ENCODE peak calls at places on chromosome 7, in ten cellular contexts. G is prostate gland, E is astrocyte, B is neural progenitor cell, Z is HCT116, T is uterus, Q is HL-60, A is dorsolateral prefrontal cortex, J is tibial nerve, H is suprapubic skin. V is an unnamed sample. For H3K27me3, the result is how much of the 10 kb centered on the place peaks cover.

GRCh38 chr7:158649279-158649678 is 55.3 kb downstream of the NCAPG2 start:
- DNase-seq in E (peak), T (no peak), B (no peak), Z (no peak), H (no peak), G (no peak), J (peak), A (no peak), Q (no peak), V (peak)

GRCh38 chr7:69395072-69395714 is 203.1 kb upstream of the AUTS2 start:
- DNase-seq in G (no peak), Z (no peak), H (no peak), Q (no peak), E (peak), J (peak), T (peak), B (no peak), A (no peak), V (peak)

GRCh38 chr7:133783276-133783675 is 343.9 kb upstream of the LRGUK start:
- DNase-seq in E (no peak), G (no peak), J (no peak), Z (no peak), H (no peak), Q (no peak), T (no peak), B (no peak), A (no peak), V (no peak)

GRCh38 chr7:22351878-22352277 is 5.1 kb downstream of the RAPGEF5 start:
- DNase-seq in E (no peak), H (no peak), A (no peak), Z (no peak), Q (no peak), J (no peak), G (no peak), B (no peak), T (no peak), V (no peak)

GRCh38 chr7:84801396-84801795 is 385.5 kb downstream of the SEMA3D start:
- DNase-seq in B (no peak), H (no peak), Q (no peak), G (no peak), Z (no peak), J (no peak), A (no peak), E (no peak), T (no peak), V (no peak)

GRCh38 chr7:91348686-91349085 is 84.5 kb downstream of the FZD1 start:
- DNase-seq in Q (no peak), A (no peak), Z (no peak), E (peak), T (no peak), H (no peak), G (no peak), B (no peak), J (no peak), V (no peak)

GRCh38 chr7:51366930-51367613 is 50.5 kb upstream of the COBL start:
- DNase-seq in B (peak), Q (peak), G (peak), T (no peak), Z (no peak), A (peak), J (no peak), E (peak), H (no peak), V (no peak)

GRCh38 chr7:32033006-32033405 is 37.2 kb downstream of the PDE1C start:
- DNase-seq in T (no peak), E (peak), G (no peak), A (no peak), Q (no peak), J (no peak), Z (no peak), B (no peak), H (no peak), V (no peak)

GRCh38 chr7:139767561-139767982 is 10.2 kb downstream of the HIPK2 start:
- DNase-seq in H (no peak), E (no peak), A (no peak), G (no peak), T (no peak), Q (peak), J (no peak), B (no peak), Z (no peak), V (no peak)

GRCh38 chr7:101171442-101171837 is 6.1 kb upstream of the VGF start:
- DNase-seq in A (no peak), G (no peak), B (peak), Z (no peak), E (no peak), Q (no peak), H (no peak), J (no peak), T (no peak), V (no peak)

GRCh38 chr7:102044984-102045673 is 227.7 kb downstream of the CUX1 start:
- DNase-seq in J (peak), G (no peak), H (no peak), A (peak), E (peak), T (peak), Z (peak), B (peak), Q (peak), V (peak)

GRCh38 chr7:219581-220150 is 27.3 kb downstream of the FAM20C start:
- DNase-seq in H (no peak), J (no peak), T (no peak), A (peak), B (no peak), Z (no peak), G (no peak), E (no peak), Q (no peak), V (no peak)

GRCh38 chr7:24917510-24918239 is 62.3 kb downstream of the OSBPL3 start:
- DNase-seq in Z (no peak), G (no peak), B (no peak), T (no peak), H (no peak), E (peak), A (no peak), Q (no peak), J (no peak), V (peak)

GRCh38 chr7:55108818-55109217 is 90.0 kb downstream of the EGFR start:
- DNase-seq in A (no peak), E (no peak), H (no peak), Z (no peak), J (no peak), G (no peak), T (no peak), B (no peak), Q (no peak), V (no peak)

GRCh38 chr7:36287371-36288241 is 102.1 kb upstream of the ANLN start:
- DNase-seq in Q (no peak), J (no peak), Z (no peak), E (no peak), B (no peak), T (no peak), H (no peak), G (peak), A (no peak), V (no peak)

GRCh38 chr7:22728416-22729029 is 1.5 kb downstream of the IL6 start:
- DNase-seq in G (no peak), B (peak), Q (peak), A (no peak), Z (peak), E (peak), H (no peak), J (no peak), T (no peak), V (no peak)

GRCh38 chr7:158829342-158830210 is at the start of gene ESYT2:
- DNase-seq in J (peak), Z (peak), H (peak), B (peak), G (peak), A (peak), Q (peak), E (peak), T (peak), V (peak)

GRCh38 chr7:22617166-22617565 is 109.8 kb upstream of the IL6 start:
- DNase-seq in H (no peak), A (no peak), G (no peak), J (no peak), E (no peak), Q (no peak), B (no peak), Z (no peak), T (no peak), V (no peak)

GRCh38 chr7:95808396-95808795 is 36.0 kb downstream of the DYNC1I1 start:
- DNase-seq in Z (no peak), J (no peak), E (no peak), H (no peak), T (no peak), B (no peak), Q (no peak), A (no peak), G (no peak), V (no peak)

GRCh38 chr7:14751461-14751860 is 151.1 kb downstream of the DGKB start:
- DNase-seq in Q (peak), J (no peak), T (no peak), A (no peak), B (no peak), Z (no peak), E (no peak), H (no peak), G (no peak), V (no peak)

GRCh38 chr7:45592230-45592991 is 18.2 kb downstream of the ADCY1 start:
- DNase-seq in A (no peak), T (no peak), B (peak), H (peak), Q (no peak), E (no peak), G (no peak), J (no peak), Z (no peak), V (no peak)

GRCh38 chr7:6606866-6607583 is 8.4 kb upstream of the ZNF853 start:
- DNase-seq in Z (no peak), E (no peak), B (no peak), Q (no peak), A (no peak), T (no peak), J (no peak), H (no peak), G (no peak), V (no peak)

GRCh38 chr7:78578701-78579100 is 780.1 kb downstream of the PHTF2 start:
- DNase-seq in B (peak), J (no peak), Q (no peak), E (no peak), Z (no peak), H (no peak), G (no peak), A (no peak), T (no peak), V (no peak)

GRCh38 chr7:47581821-47582747 is at the start of gene TNS3:
- DNase-seq in Z (no peak), H (no peak), B (peak), T (peak), A (no peak), G (no peak), J (no peak), Q (no peak), E (no peak), V (no peak)

GRCh38 chr7:70735313-70735712 is 396.6 kb upstream of the GALNT17 start:
- DNase-seq in Q (no peak), Z (no peak), T (no peak), H (no peak), B (peak), G (no peak), J (no peak), E (no peak), A (no peak), V (no peak)

GRCh38 chr7:92809397-92810241 is 26.8 kb downstream of the CDK6 start:
- DNase-seq in G (peak), T (peak), Q (peak), A (peak), B (peak), E (peak), J (peak), Z (peak), H (no peak), V (peak)

GRCh38 chr7:91836065-91836368 is 44.5 kb downstream of the MTERF1 start:
- DNase-seq in A (no peak), J (no peak), Z (no peak), G (no peak), T (no peak), Q (no peak), H (no peak), E (peak), B (no peak), V (no peak)

GRCh38 chr7:98250789-98251188 is 1.2 kb downstream of the TECPR1 start:
- DNase-seq in Q (peak), B (no peak), T (no peak), Z (no peak), E (no peak), A (no peak), J (no peak), G (no peak), H (no peak), V (no peak)
- TF ChIP-seq CTCF in Q (no peak), B (no peak), T (no peak), Z (no peak), E (no peak), A (no peak), J (no peak), G (no peak), H (no peak), V (no peak)

GRCh38 chr7:130483036-130483435 is 8.8 kb upstream of the MEST start:
- DNase-seq in E (no peak), Q (no peak), G (no peak), A (no peak), T (no peak), H (no peak), J (no peak), B (no peak), Z (no peak), V (no peak)

GRCh38 chr7:130486114-130486962 is 5.5 kb upstream of the MEST start:
- DNase-seq in Q (peak), A (no peak), G (peak), H (no peak), T (no peak), Z (peak), E (no peak), J (no peak), B (peak), V (no peak)

GRCh38 chr7:130480001-130480400 is 11.9 kb upstream of the MEST start:
- DNase-seq in J (no peak), G (no peak), Q (no peak), T (no peak), H (no peak), Z (no peak), E (no peak), A (no peak), B (no peak), V (no peak)

GRCh38 chr7:130485734-130486113 is 6.2 kb upstream of the MEST start:
- DNase-seq in B (no peak), Z (no peak), T (no peak), H (no peak), G (no peak), E (no peak), Q (no peak), A (no peak), J (no peak), V (no peak)

GRCh38 chr7:130481898-130482297 is 10.0 kb upstream of the MEST start:
- DNase-seq in Z (no peak), E (peak), J (no peak), B (no peak), Q (no peak), H (no peak), T (no peak), A (no peak), G (no peak), V (no peak)
- H3K4me3 ChIP-seq in Z (no peak), E (no peak), J (no peak), B (no peak), Q (no peak), H (no peak), T (no peak), A (no peak), G (no peak), V (no peak)

DNA sequence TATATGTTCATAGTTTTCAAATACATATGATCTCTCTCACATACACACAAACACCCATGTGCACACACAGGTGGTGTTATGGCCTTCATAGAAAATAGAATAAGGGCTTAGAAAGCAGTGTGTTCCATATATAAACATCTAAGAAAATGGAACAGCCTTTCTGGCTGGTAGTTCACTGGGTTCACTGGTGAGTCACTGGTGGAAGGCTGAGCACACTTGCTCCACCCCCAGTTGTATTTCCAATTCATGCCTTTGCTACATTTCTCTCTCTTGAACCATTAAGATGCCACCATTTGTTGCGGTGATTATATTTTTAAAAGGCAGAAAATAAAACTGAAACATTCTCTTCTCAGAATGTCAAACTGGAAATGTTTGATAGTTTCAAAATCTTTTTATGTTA is 252.1 kb downstream of the GLI3 start:
- DNase-seq in Q (no peak), E (peak), T (no peak), G (no peak), B (no peak), H (no peak), Z (no peak), J (no peak), A (no peak), V (no peak)
- H3K27me3 ChIP-seq in Q (under half), E (under half), T (under half), G (under half), B (under half), H (under half), Z (under half), J (under half), A (under half), V (under half)

DNA sequence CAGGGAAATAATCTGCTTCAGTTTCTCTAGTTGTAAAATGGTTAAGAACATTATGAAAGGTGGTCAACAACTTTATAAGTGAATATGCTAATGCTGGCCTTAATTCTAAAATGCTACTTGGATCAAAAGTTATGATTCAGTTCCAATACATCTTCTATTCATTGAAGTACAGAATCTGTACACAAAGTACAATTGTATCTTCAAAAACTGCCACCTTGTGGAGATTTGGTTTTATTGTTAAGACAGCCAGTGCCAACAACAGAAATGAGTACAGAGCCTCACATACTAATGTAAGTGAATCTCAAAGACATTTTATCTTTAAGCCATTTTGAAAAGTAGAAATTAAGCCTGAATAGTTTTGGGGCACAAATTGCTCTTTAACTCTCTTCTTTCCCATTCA is 194.0 kb downstream of the CFTR start:
- DNase-seq in J (no peak), Z (peak), B (no peak), Q (no peak), T (no peak), H (no peak), G (peak), E (peak), A (no peak), V (no peak)
- TF ChIP-seq CTCF in J (no peak), Z (peak), B (peak), Q (no peak), T (no peak), H (no peak), G (peak), E (peak), A (peak), V (peak)

DNA sequence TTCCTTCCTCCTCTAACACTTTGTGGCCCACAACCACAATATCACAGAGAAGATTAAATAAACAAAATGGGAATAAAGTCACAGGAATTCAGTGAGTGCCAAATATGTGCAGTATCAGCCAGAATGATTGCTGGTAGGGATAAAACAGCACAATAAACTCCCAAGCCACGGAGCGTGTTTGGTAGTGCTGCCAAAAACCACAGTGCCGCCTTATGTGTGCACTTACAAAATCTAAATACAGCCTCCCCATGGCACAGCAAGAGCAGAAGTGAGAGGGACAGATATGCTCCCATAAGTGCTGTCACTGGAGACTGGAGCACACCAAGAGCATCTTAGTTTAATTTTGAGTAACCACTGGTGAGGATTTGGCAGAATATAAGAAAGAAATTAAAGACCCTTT is 155.9 kb downstream of the POM121L12 start:
- DNase-seq in Q (no peak), G (no peak), E (no peak), B (no peak), Z (no peak), J (no peak), H (no peak), T (no peak), A (no peak), V (no peak)
- H3K4me3 ChIP-seq in Q (no peak), G (no peak), E (no peak), B (no peak), Z (no peak), J (no peak), H (no peak), T (no peak), A (no peak), V (no peak)

GRCh38 chr7:39827571-39827970 is 122.5 kb upstream of the CDK13 start:
- DNase-seq in H (no peak), G (no peak), E (no peak), Q (no peak), T (no peak), Z (no peak), J (no peak), B (no peak), A (no peak), V (no peak)

GRCh38 chr7:39829028-39829427 is 121.0 kb upstream of the CDK13 start:
- DNase-seq in B (no peak), T (no peak), Z (no peak), Q (no peak), E (no peak), H (no peak), G (no peak), A (no peak), J (no peak), V (no peak)

GRCh38 chr7:39825391-39825790 is 124.7 kb upstream of the CDK13 start:
- DNase-seq in B (no peak), J (no peak), G (no peak), A (no peak), Z (no peak), T (no peak), H (no peak), Q (no peak), E (no peak), V (no peak)

GRCh38 chr7:39826166-39826565 is 123.9 kb upstream of the CDK13 start:
- DNase-seq in B (peak), H (no peak), G (no peak), A (no peak), E (no peak), T (no peak), J (no peak), Q (no peak), Z (no peak), V (no peak)

DNA sequence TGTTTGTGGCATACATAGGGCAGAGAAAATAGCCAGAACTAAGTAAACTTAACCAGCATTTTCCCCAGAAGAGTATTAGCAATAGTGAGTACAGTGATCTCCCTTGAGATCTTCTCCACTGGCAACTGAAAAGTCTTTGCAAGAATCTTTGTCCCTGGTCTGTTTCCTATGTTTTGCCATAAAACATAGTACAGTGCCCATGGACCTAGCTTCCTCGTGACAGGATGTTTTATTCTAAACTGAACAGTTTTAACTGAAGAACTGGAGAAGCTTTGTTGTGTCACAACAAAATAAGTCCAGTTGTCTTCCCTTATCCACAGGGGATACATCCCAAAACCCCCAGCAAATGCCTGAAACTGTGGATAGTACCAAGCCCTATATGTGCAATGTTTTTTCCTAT is 125.3 kb upstream of the CDK13 start:
- DNase-seq in E (no peak), Z (no peak), Q (no peak), B (no peak), T (no peak), A (no peak), H (no peak), J (no peak), G (no peak), V (no peak)
- H3K27me3 ChIP-seq in E (under half), Z (under half), Q (under half), B (under half), T (under half), A (under half), H (under half), J (under half), G (under half), V (under half)

GRCh38 chr7:105219771-105220160 is 169.0 kb downstream of the SRPK2 start:
- DNase-seq in B (no peak), A (no peak), G (no peak), T (no peak), Z (no peak), Q (no peak), J (no peak), H (no peak), E (peak), V (no peak)
- TF ChIP-seq CTCF in B (no peak), A (no peak), G (no peak), T (no peak), Z (no peak), Q (no peak), J (no peak), H (no peak), E (no peak), V (no peak)